ENCODE peak calls at places on chromosome 5, in ten cellular contexts. T, E, V, D, G, Q, U, J, N and I are unnamed samples.

GRCh38 chr5:127865273-127865672 is 162.1 kb downstream of the CCDC192 start:
- DNase-seq in Q (no peak), T (peak), E (no peak), V (no peak), N (no peak), D (no peak), J (no peak), U (no peak), G (no peak), I (no peak)

GRCh38 chr5:151737421-151737820 is 21.0 kb downstream of the ATOX1 start:
- DNase-seq in Q (no peak), T (no peak), G (no peak), V (no peak), N (no peak), U (no peak), D (no peak), E (no peak), J (peak), I (no peak)

GRCh38 chr5:45741110-45741509 is 44.9 kb upstream of the HCN1 start:
- DNase-seq in U (no peak), Q (no peak), N (no peak), V (no peak), E (no peak), J (no peak), T (no peak), D (peak), G (no peak), I (no peak)

GRCh38 chr5:26121343-26121742 is 917.0 kb downstream of the CDH9 start:
- DNase-seq in D (no peak), N (no peak), V (no peak), U (no peak), Q (no peak), J (peak), G (no peak), T (no peak), E (no peak), I (no peak)

GRCh38 chr5:62152394-62153123 is 153.4 kb upstream of the KIF2A start:
- DNase-seq in N (no peak), E (no peak), D (no peak), Q (no peak), J (no peak), U (no peak), T (no peak), V (no peak), G (no peak), I (no peak)

GRCh38 chr5:139105621-139106071 is 92.5 kb downstream of the SIL1 start:
- DNase-seq in V (peak), T (no peak), Q (no peak), J (no peak), N (no peak), U (no peak), E (no peak), D (no peak), G (no peak), I (no peak)

GRCh38 chr5:138947780-138948179 is 72.6 kb upstream of the LRRTM2 start:
- DNase-seq in V (peak), N (no peak), G (no peak), E (no peak), T (no peak), J (no peak), Q (no peak), U (no peak), D (no peak), I (no peak)

GRCh38 chr5:22631683-22632082 is 221.5 kb downstream of the CDH12 start:
- DNase-seq in J (no peak), G (no peak), D (no peak), V (no peak), E (no peak), U (no peak), T (no peak), Q (no peak), N (no peak), I (no peak)

GRCh38 chr5:93415819-93416218 is 165.2 kb downstream of the NR2F1-AS1 start:
- DNase-seq in Q (no peak), E (no peak), V (no peak), U (no peak), J (no peak), T (no peak), D (no peak), G (no peak), N (no peak), I (no peak)

GRCh38 chr5:104347119-104347708 is 784.6 kb upstream of the NUDT12 start:
- DNase-seq in T (no peak), Q (no peak), G (no peak), U (no peak), E (no peak), V (no peak), N (no peak), D (no peak), J (peak), I (no peak)

GRCh38 chr5:90909091-90909503 is 350.5 kb downstream of the ADGRV1 start:
- DNase-seq in U (no peak), G (no peak), Q (no peak), V (no peak), J (no peak), D (no peak), E (no peak), N (no peak), T (no peak), I (no peak)

GRCh38 chr5:90606539-90606938 is 47.9 kb downstream of the ADGRV1 start:
- DNase-seq in U (no peak), E (no peak), T (no peak), Q (no peak), D (no peak), J (peak), N (no peak), V (no peak), G (no peak), I (no peak)

GRCh38 chr5:41754857-41755256 is 115.4 kb downstream of the OXCT1 start:
- DNase-seq in V (no peak), Q (no peak), D (no peak), N (no peak), G (no peak), E (no peak), T (no peak), U (no peak), J (no peak), I (no peak)

GRCh38 chr5:151568036-151568435 is 23.1 kb downstream of the FAT2 start:
- DNase-seq in G (no peak), T (no peak), D (no peak), J (no peak), N (no peak), U (no peak), E (no peak), V (peak), Q (no peak), I (no peak)

GRCh38 chr5:39714036-39714698 is 289.4 kb upstream of the DAB2 start:
- DNase-seq in J (peak), V (no peak), E (peak), U (no peak), N (no peak), Q (peak), D (peak), G (peak), T (peak), I (peak)

GRCh38 chr5:73558950-73559349 is 6.5 kb downstream of the ANKRA2 start:
- DNase-seq in V (no peak), G (no peak), D (no peak), U (no peak), E (no peak), Q (no peak), J (no peak), T (no peak), N (no peak), I (no peak)

GRCh38 chr5:110865400-110866094 is 126.7 kb downstream of the SLC25A46 start:
- DNase-seq in V (no peak), U (no peak), G (peak), Q (no peak), J (peak), N (no peak), E (no peak), T (peak), D (peak), I (no peak)

GRCh38 chr5:174725261-174725990 is 1.0 kb downstream of the MSX2 start:
- DNase-seq in J (no peak), V (no peak), D (no peak), T (no peak), N (no peak), E (no peak), U (no peak), Q (no peak), G (no peak), I (no peak)

GRCh38 chr5:122447072-122447471 is 135.0 kb downstream of the SNCAIP start:
- DNase-seq in D (no peak), N (no peak), U (no peak), E (no peak), T (no peak), Q (no peak), J (no peak), V (no peak), G (no peak), I (no peak)

GRCh38 chr5:138934971-138935370 is 59.8 kb upstream of the LRRTM2 start:
- DNase-seq in J (no peak), N (no peak), E (no peak), G (no peak), U (no peak), D (no peak), Q (no peak), V (peak), T (no peak), I (no peak)